ENCODE peak calls at places on chromosome 12, in six cellular contexts. One of them, this sample, is unnamed.

GRCh38 chr12:13234045-13234641 is 37.6 kb downstream of the EMP1 start:
- DNase-seq in HCT116: peak; percentile 61
- DNase-seq in fibroblast of lung: peak; percentile 76
- DNase-seq in tibial artery: peak; percentile 70
- DNase-seq in lung: peak; percentile 61
- DNase-seq in K562: peak; percentile 14
- DNase-seq in this sample: peak; percentile 54

GRCh38 chr12:71653137-71653536 is 10.5 kb downstream of the ZFC3H1 start:
- DNase-seq in HCT116: no peak
- DNase-seq in fibroblast of lung: no peak
- DNase-seq in lung: no peak
- DNase-seq in tibial artery: no peak
- DNase-seq in K562: no peak
- DNase-seq in this sample: no peak

GRCh38 chr12:22729898-22730443 is 105.0 kb downstream of the ETNK1 start:
- DNase-seq in K562: no peak
- DNase-seq in tibial artery: no peak
- DNase-seq in lung: no peak
- DNase-seq in fibroblast of lung: peak; percentile 84
- DNase-seq in HCT116: no peak
- DNase-seq in this sample: peak; percentile 79

GRCh38 chr12:16563519-16563918 is 42.4 kb downstream of the LMO3 start:
- DNase-seq in tibial artery: no peak
- DNase-seq in K562: no peak
- DNase-seq in fibroblast of lung: no peak
- DNase-seq in lung: no peak
- DNase-seq in HCT116: no peak
- DNase-seq in this sample: no peak

GRCh38 chr12:111578276-111578970 is 20.7 kb downstream of the ATXN2 start:
- DNase-seq in fibroblast of lung: peak; percentile 59
- DNase-seq in lung: no peak
- DNase-seq in HCT116: no peak
- DNase-seq in K562: peak; percentile 59
- DNase-seq in tibial artery: no peak
- DNase-seq in this sample: no peak

GRCh38 chr12:109020136-109020535 is 732 bp downstream of the SVOP start:
- DNase-seq in fibroblast of lung: no peak
- DNase-seq in K562: no peak
- DNase-seq in tibial artery: no peak
- DNase-seq in HCT116: no peak
- DNase-seq in lung: no peak
- DNase-seq in this sample: no peak

GRCh38 chr12:66620703-66621102 is 58.2 kb downstream of the GRIP1 start:
- DNase-seq in lung: no peak
- DNase-seq in K562: no peak
- DNase-seq in tibial artery: no peak
- DNase-seq in HCT116: no peak
- DNase-seq in fibroblast of lung: no peak
- DNase-seq in this sample: no peak

GRCh38 chr12:69701821-69702220 is 2.7 kb upstream of the BEST3 start:
- DNase-seq in K562: no peak
- DNase-seq in tibial artery: no peak
- DNase-seq in lung: no peak
- DNase-seq in HCT116: no peak
- DNase-seq in fibroblast of lung: no peak
- DNase-seq in this sample: no peak

GRCh38 chr12:131831021-131831571 is 2.9 kb downstream of the MMP17 start:
- DNase-seq in HCT116: no peak
- DNase-seq in tibial artery: no peak
- DNase-seq in K562: no peak
- DNase-seq in fibroblast of lung: peak; percentile 16
- DNase-seq in lung: no peak
- DNase-seq in this sample: no peak

GRCh38 chr12:124837958-124838803 is 25.5 kb downstream of the SCARB1 start:
- DNase-seq in HCT116: peak; percentile 94
- DNase-seq in fibroblast of lung: peak; percentile 98
- DNase-seq in K562: no peak
- DNase-seq in lung: peak; percentile 34
- DNase-seq in tibial artery: peak; percentile 69
- DNase-seq in this sample: peak; percentile 97

GRCh38 chr12:6085841-6086240 is 38.6 kb downstream of the VWF start:
- DNase-seq in K562: no peak
- DNase-seq in lung: no peak
- DNase-seq in HCT116: no peak
- DNase-seq in tibial artery: peak; percentile 3
- DNase-seq in fibroblast of lung: no peak
- DNase-seq in this sample: no peak

GRCh38 chr12:69101505-69101904 is 137.9 kb upstream of the CPSF6 start:
- DNase-seq in lung: peak; percentile 52
- DNase-seq in tibial artery: no peak
- DNase-seq in fibroblast of lung: peak; percentile 26
- DNase-seq in K562: no peak
- DNase-seq in HCT116: no peak
- DNase-seq in this sample: no peak

GRCh38 chr12:41437578-41437977 is 249.5 kb downstream of the PDZRN4 start:
- DNase-seq in lung: no peak
- DNase-seq in HCT116: no peak
- DNase-seq in fibroblast of lung: no peak
- DNase-seq in K562: no peak
- DNase-seq in tibial artery: no peak
- DNase-seq in this sample: no peak

GRCh38 chr12:49187184-49187583 is 1.7 kb downstream of the TUBA1A start:
- DNase-seq in tibial artery: peak; percentile 68
- DNase-seq in HCT116: no peak
- DNase-seq in lung: no peak
- DNase-seq in K562: no peak
- DNase-seq in fibroblast of lung: peak; percentile 81
- DNase-seq in this sample: no peak

GRCh38 chr12:69534389-69534822 is 50.9 kb upstream of the CCT2 start:
- DNase-seq in tibial artery: peak; percentile 71
- DNase-seq in fibroblast of lung: peak; percentile 100
- DNase-seq in lung: peak; percentile 80
- DNase-seq in K562: no peak
- DNase-seq in HCT116: peak; percentile 7
- DNase-seq in this sample: peak; percentile 100

GRCh38 chr12:67827820-67828383 is 161.3 kb upstream of the IFNG-AS1 start:
- DNase-seq in K562: no peak
- DNase-seq in lung: no peak
- DNase-seq in fibroblast of lung: peak; percentile 86
- DNase-seq in tibial artery: peak; percentile 24
- DNase-seq in HCT116: peak; percentile 62
- DNase-seq in this sample: peak; percentile 88

GRCh38 chr12:81212996-81213696 is 135.3 kb downstream of the ACSS3 start:
- DNase-seq in fibroblast of lung: peak; percentile 26
- DNase-seq in tibial artery: no peak
- DNase-seq in lung: no peak
- DNase-seq in K562: no peak
- DNase-seq in HCT116: no peak
- DNase-seq in this sample: no peak

GRCh38 chr12:75816892-75817291 is 214.7 kb downstream of the PHLDA1 start:
- DNase-seq in HCT116: peak; percentile 58
- DNase-seq in tibial artery: no peak
- DNase-seq in fibroblast of lung: peak; percentile 75
- DNase-seq in K562: no peak
- DNase-seq in lung: no peak
- DNase-seq in this sample: no peak

GRCh38 chr12:126570571-126570970 is 1505.3 kb downstream of the AACS start:
- DNase-seq in K562: no peak
- DNase-seq in fibroblast of lung: no peak
- DNase-seq in tibial artery: no peak
- DNase-seq in lung: no peak
- DNase-seq in HCT116: no peak
- DNase-seq in this sample: no peak

GRCh38 chr12:54773593-54773992 is 80.7 kb upstream of the MUCL1 start:
- DNase-seq in fibroblast of lung: no peak
- DNase-seq in HCT116: no peak
- DNase-seq in tibial artery: no peak
- DNase-seq in K562: no peak
- DNase-seq in lung: no peak
- DNase-seq in this sample: no peak
- TF ChIP-seq CTCF in fibroblast of lung: no peak
- TF ChIP-seq CTCF in HCT116: peak; percentile 14
- TF ChIP-seq CTCF in tibial artery: no peak
- TF ChIP-seq CTCF in K562: no peak
- TF ChIP-seq CTCF in lung: no peak
- TF ChIP-seq CTCF in this sample: no peak

DNA sequence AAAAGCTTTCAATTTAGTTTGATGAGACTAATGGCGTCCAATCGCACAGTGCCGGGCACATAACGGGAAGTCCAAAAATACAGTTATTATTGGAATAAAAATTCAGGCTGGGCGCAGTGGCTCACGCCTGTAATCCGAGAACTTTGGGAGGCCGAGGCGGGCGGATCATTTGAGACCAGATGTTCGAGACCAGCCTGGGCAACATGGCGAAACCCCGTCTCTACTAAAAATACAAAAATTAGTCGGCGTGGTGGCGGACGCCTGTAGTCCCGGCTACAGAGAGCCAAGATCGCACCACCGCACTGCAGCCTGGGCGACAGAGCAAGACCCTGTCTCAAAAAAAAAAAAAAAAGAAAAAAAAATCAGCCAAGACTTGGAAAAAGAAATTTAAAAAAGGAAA is 1.2 kb upstream of the FKBP4 start:
- DNase-seq in fibroblast of lung: no peak
- DNase-seq in tibial artery: no peak
- DNase-seq in K562: no peak
- DNase-seq in lung: no peak
- DNase-seq in HCT116: no peak
- DNase-seq in this sample: no peak
- H3K4me3 ChIP-seq in fibroblast of lung: no peak overlapping the region
- H3K4me3 ChIP-seq in tibial artery: no peak overlapping the region
- H3K4me3 ChIP-seq in K562: no peak overlapping the region
- H3K4me3 ChIP-seq in lung: no peak overlapping the region
- H3K4me3 ChIP-seq in HCT116: no peak overlapping the region
- H3K4me3 ChIP-seq in this sample: no peak overlapping the region

DNA sequence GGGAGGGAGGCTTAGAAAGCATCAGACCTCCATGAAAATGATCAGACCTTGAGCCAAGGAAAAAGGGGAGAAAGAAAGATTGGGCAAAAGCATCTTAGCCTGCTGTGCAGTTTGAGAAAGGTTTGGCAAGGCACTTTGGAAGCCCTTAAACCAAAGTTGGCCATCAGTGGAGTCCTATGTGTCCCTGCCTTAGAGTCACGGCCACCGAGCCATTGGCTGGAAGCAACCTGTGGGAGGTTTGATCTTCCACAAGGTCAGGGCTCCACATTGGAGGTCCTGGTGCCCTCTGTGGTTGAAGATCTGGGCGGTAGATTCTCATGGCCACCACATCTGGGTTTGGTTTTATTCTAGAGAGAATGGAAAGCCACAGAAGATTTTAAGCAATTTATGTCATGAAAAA is 44.4 kb downstream of the SRRM4 start:
- DNase-seq in tibial artery: no peak
- DNase-seq in HCT116: no peak
- DNase-seq in lung: no peak
- DNase-seq in fibroblast of lung: no peak
- DNase-seq in K562: no peak
- DNase-seq in this sample: no peak
- TF ChIP-seq CTCF in tibial artery: no peak
- TF ChIP-seq CTCF in HCT116: no peak
- TF ChIP-seq CTCF in lung: no peak
- TF ChIP-seq CTCF in fibroblast of lung: no peak
- TF ChIP-seq CTCF in K562: no peak
- TF ChIP-seq CTCF in this sample: no peak

DNA sequence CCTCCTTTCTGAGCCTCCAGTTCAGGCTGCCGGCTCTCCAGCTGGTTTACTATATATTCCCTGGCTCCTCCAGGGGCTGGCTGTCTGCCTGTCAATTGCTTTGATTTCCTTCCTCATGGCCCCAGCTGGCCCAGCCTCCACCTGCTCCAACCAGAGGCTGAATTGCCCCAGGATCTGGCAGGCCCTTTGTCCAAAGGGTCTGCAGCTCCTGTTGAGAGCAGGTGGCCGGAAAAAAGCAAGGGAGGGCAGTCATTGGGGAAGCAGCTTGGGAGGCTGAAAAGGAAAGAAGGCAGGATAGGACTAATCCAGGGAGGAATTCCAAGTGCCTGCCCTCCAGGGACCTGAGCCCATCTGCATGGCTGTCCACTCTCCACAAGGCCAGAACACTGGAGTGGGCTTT is 25.3 kb downstream of the PAH start:
- DNase-seq in fibroblast of lung: no peak
- DNase-seq in K562: no peak
- DNase-seq in lung: no peak
- DNase-seq in tibial artery: no peak
- DNase-seq in HCT116: no peak
- DNase-seq in this sample: no peak
- H3K4me3 ChIP-seq in fibroblast of lung: no peak overlapping the region
- H3K4me3 ChIP-seq in K562: no peak overlapping the region
- H3K4me3 ChIP-seq in lung: no peak overlapping the region
- H3K4me3 ChIP-seq in tibial artery: no peak overlapping the region
- H3K4me3 ChIP-seq in HCT116: no peak overlapping the region
- H3K4me3 ChIP-seq in this sample: no peak overlapping the region

DNA sequence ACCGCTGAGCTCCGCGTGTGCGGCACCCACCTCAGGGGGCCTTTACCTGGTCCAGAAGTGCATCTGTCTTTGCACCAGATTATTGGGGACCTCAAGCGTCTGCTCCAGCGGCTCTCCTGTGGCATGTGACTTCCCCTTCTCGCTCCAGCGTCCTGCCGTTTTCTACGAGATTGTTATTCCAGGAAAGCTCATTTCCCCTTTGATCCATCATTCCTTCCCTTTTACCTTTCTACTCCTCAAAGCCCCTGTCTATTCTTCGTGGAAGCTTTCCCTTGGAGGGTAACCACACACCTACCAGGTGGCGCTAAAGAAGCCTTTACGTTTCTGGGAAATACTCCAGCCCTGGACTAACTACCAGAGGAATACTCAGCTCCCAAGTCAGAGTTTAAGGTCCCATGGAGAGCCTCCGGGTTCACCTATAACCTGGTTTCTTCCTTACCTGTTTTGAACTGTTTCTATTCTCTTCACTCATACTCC is 1.5 kb downstream of the FKBP4 start:
- DNase-seq in tibial artery: no peak
- DNase-seq in fibroblast of lung: no peak
- DNase-seq in K562: no peak
- DNase-seq in lung: no peak
- DNase-seq in HCT116: no peak
- DNase-seq in this sample: no peak
- TF ChIP-seq CTCF in tibial artery: no peak
- TF ChIP-seq CTCF in fibroblast of lung: no peak
- TF ChIP-seq CTCF in K562: peak; percentile 30
- TF ChIP-seq CTCF in lung: no peak
- TF ChIP-seq CTCF in HCT116: peak; percentile 22
- TF ChIP-seq CTCF in this sample: peak; percentile 25

GRCh38 chr12:24488906-24489619 is 459.8 kb downstream of the BCAT1 start:
- DNase-seq in HCT116: no peak
- DNase-seq in lung: no peak
- DNase-seq in K562: no peak
- DNase-seq in tibial artery: no peak
- DNase-seq in fibroblast of lung: no peak
- DNase-seq in this sample: no peak
- H3K4me3 ChIP-seq in HCT116: no peak overlapping the region
- H3K4me3 ChIP-seq in lung: no peak overlapping the region
- H3K4me3 ChIP-seq in K562: no peak overlapping the region
- H3K4me3 ChIP-seq in tibial artery: no peak overlapping the region
- H3K4me3 ChIP-seq in fibroblast of lung: no peak overlapping the region
- H3K4me3 ChIP-seq in this sample: no peak overlapping the region

GRCh38 chr12:52561880-52562449 is 9.0 kb upstream of the KRT71 start:
- DNase-seq in fibroblast of lung: no peak
- DNase-seq in tibial artery: no peak
- DNase-seq in HCT116: peak; percentile 22
- DNase-seq in lung: peak; percentile 47
- DNase-seq in K562: peak; percentile 19
- DNase-seq in this sample: no peak
- TF ChIP-seq CTCF in fibroblast of lung: no peak
- TF ChIP-seq CTCF in tibial artery: no peak
- TF ChIP-seq CTCF in HCT116: peak; percentile 60
- TF ChIP-seq CTCF in lung: no peak
- TF ChIP-seq CTCF in K562: peak; percentile 25
- TF ChIP-seq CTCF in this sample: peak; percentile 16

GRCh38 chr12:57237653-57237951 is 8.1 kb downstream of the SHMT2 start:
- DNase-seq in lung: no peak
- DNase-seq in K562: no peak
- DNase-seq in fibroblast of lung: no peak
- DNase-seq in tibial artery: no peak
- DNase-seq in HCT116: no peak
- DNase-seq in this sample: no peak
- H3K4me3 ChIP-seq in lung: no peak overlapping the region
- H3K4me3 ChIP-seq in K562: no peak overlapping the region
- H3K4me3 ChIP-seq in fibroblast of lung: no peak overlapping the region
- H3K4me3 ChIP-seq in tibial artery: no peak overlapping the region
- H3K4me3 ChIP-seq in HCT116: no peak overlapping the region
- H3K4me3 ChIP-seq in this sample: no peak overlapping the region